ENCODE peak calls at places on chromosomes 2 and 18, in six cellular contexts. F, C, O, E, J and V are unnamed samples.

GRCh38 chr2:49928541-49928940 is 774.2 kb upstream of the FSHR start:
- DNase-seq in F (no peak), C (no peak), O (no peak), E (no peak), J (no peak), V (no peak)

GRCh38 chr2:168136392-168136977 is 110.9 kb downstream of the STK39 start:
- DNase-seq in F (no peak), C (no peak), O (no peak), E (no peak), J (no peak), V (no peak)

GRCh38 chr2:25165992-25166618 is 2.3 kb downstream of the POMC start:
- DNase-seq in F (peak; percentile 13), C (no peak), O (no peak), E (peak; percentile 45), J (no peak), V (no peak)

GRCh38 chr2:190648289-190649034 is 421 bp upstream of the NAB1 start:
- DNase-seq in F (peak; percentile 85), C (peak; percentile 79), O (peak; percentile 94), E (peak; percentile 82), J (peak; percentile 66), V (peak; percentile 96)

GRCh38 chr18:73891572-73892421 is 255.8 kb downstream of the FBXO15 start:
- DNase-seq in F (no peak), C (no peak), O (no peak), E (no peak), J (no peak), V (no peak)

GRCh38 chr2:136248242-136248641 is 130.3 kb upstream of the CXCR4 start:
- DNase-seq in F (no peak), C (peak; percentile 68), O (no peak), E (no peak), J (no peak), V (no peak)

GRCh38 chr2:20425884-20426283 is 21.0 kb upstream of the RHOB start:
- DNase-seq in F (no peak), C (no peak), O (no peak), E (no peak), J (no peak), V (no peak)

GRCh38 chr2:144183744-144184143 is 336.2 kb downstream of the ZEB2 start:
- DNase-seq in F (no peak), C (no peak), O (no peak), E (no peak), J (peak; percentile 17), V (no peak)

GRCh38 chr2:2566396-2567323 is 235.6 kb upstream of the MYT1L start:
- DNase-seq in F (no peak), C (no peak), O (no peak), E (no peak), J (no peak), V (no peak)

GRCh38 chr2:171688129-171688465 is 828 bp downstream of the DYNC1I2 start:
- DNase-seq in F (peak; percentile 27), C (no peak), O (no peak), E (no peak), J (no peak), V (no peak)

GRCh38 chr2:165648826-165649225 is 145.2 kb downstream of the GALNT3 start:
- DNase-seq in F (peak; percentile 64), C (no peak), O (no peak), E (no peak), J (no peak), V (no peak)

GRCh38 chr2:234544659-234545611 is 48.1 kb upstream of the ARL4C start:
- DNase-seq in F (peak; percentile 80), C (peak; percentile 43), O (peak; percentile 65), E (peak; percentile 83), J (peak; percentile 24), V (peak; percentile 82)

GRCh38 chr2:199940373-199940772 is 14.9 kb downstream of the TYW5 start:
- DNase-seq in F (no peak), C (no peak), O (no peak), E (no peak), J (no peak), V (no peak)

GRCh38 chr2:212227755-212228154 is 310.8 kb downstream of the ERBB4 start:
- DNase-seq in F (no peak), C (peak; percentile 92), O (peak; percentile 8), E (peak; percentile 44), J (peak; percentile 32), V (peak; percentile 51)

GRCh38 chr18:12036201-12036751 is 55.0 kb downstream of the IMPA2 start:
- DNase-seq in F (no peak), C (no peak), O (no peak), E (no peak), J (peak; percentile 11), V (no peak)

GRCh38 chr2:28089486-28089885 is 199.0 kb downstream of the BABAM2 start:
- DNase-seq in F (no peak), C (no peak), O (no peak), E (no peak), J (no peak), V (no peak)
- H3K4me3 ChIP-seq in F (no peak overlapping the region), C (no peak overlapping the region), O (no peak overlapping the region), E (no peak overlapping the region), J (no peak overlapping the region), V (no peak overlapping the region)

GRCh38 chr2:219973136-219973535 is 345.7 kb downstream of the SLC4A3 start:
- DNase-seq in F (no peak), C (no peak), O (no peak), E (no peak), J (no peak), V (no peak)

GRCh38 chr2:219968685-219969345 is 341.4 kb downstream of the SLC4A3 start:
- DNase-seq in F (no peak), C (no peak), O (no peak), E (peak; percentile 86), J (peak; percentile 56), V (no peak)

GRCh38 chr2:219965287-219965870 is 337.9 kb downstream of the SLC4A3 start:
- DNase-seq in F (no peak), C (no peak), O (no peak), E (no peak), J (peak; percentile 28), V (no peak)

DNA sequence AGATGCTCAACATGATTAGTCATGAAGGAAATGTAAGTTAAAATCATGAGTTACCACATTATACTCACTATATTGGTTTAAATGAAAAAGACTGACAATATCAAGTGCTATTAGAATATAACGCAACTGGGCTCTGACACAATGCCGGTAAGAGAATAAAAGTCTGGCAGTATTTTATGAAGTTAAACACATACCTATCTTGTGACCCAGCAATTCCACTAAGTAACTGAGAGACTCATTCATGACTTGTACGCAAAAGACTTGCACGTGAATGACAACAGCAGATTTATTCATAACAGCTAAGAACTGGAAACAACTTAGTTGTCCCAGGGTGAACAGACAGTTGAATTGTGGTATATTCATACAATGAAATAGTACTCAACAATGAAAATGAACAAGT is 342.1 kb downstream of the SLC4A3 start:
- DNase-seq in F (no peak), C (no peak), O (no peak), E (no peak), J (no peak), V (no peak)
- H3K4me3 ChIP-seq in F (no peak overlapping the region), C (no peak overlapping the region), O (no peak overlapping the region), E (no peak overlapping the region), J (no peak overlapping the region), V (no peak overlapping the region)

GRCh38 chr2:23387221-23387550 is 2.2 kb downstream of the KLHL29 start:
- DNase-seq in F (no peak), C (no peak), O (no peak), E (no peak), J (no peak), V (no peak)
- H3K4me3 ChIP-seq in F (peak overlapping the region; percentile 44), C (peak overlapping the region; percentile 59), O (peak overlapping the region; percentile 59), E (peak overlapping the region; percentile 83), J (peak overlapping the region; percentile 73), V (peak overlapping the region; percentile 92)

GRCh38 chr2:236570081-236570979 is 705 bp downstream of the ACKR3 start:
- DNase-seq in F (no peak), C (no peak), O (no peak), E (no peak), J (no peak), V (no peak)
- H3K4me3 ChIP-seq in F (peak overlapping the region; percentile 9), C (peak overlapping the region; percentile 58), O (peak overlapping the region; percentile 73), E (peak overlapping the region; percentile 58), J (peak overlapping the region; percentile 74), V (peak overlapping the region; percentile 67)

GRCh38 chr18:31040982-31041345 is 1.6 kb downstream of the DSC3 start:
- DNase-seq in F (peak; percentile 18), C (no peak), O (no peak), E (no peak), J (no peak), V (no peak)

GRCh38 chr18:31042068-31042390 is 513 bp downstream of the DSC3 start:
- DNase-seq in F (peak; percentile 19), C (no peak), O (no peak), E (no peak), J (no peak), V (no peak)

GRCh38 chr18:31039426-31039825 is 3.1 kb downstream of the DSC3 start:
- DNase-seq in F (no peak), C (no peak), O (no peak), E (no peak), J (no peak), V (no peak)

GRCh38 chr18:31042391-31043181 is at the start of gene DSC3:
- DNase-seq in F (peak; percentile 35), C (no peak), O (no peak), E (no peak), J (peak; percentile 53), V (peak; percentile 45)

DNA sequence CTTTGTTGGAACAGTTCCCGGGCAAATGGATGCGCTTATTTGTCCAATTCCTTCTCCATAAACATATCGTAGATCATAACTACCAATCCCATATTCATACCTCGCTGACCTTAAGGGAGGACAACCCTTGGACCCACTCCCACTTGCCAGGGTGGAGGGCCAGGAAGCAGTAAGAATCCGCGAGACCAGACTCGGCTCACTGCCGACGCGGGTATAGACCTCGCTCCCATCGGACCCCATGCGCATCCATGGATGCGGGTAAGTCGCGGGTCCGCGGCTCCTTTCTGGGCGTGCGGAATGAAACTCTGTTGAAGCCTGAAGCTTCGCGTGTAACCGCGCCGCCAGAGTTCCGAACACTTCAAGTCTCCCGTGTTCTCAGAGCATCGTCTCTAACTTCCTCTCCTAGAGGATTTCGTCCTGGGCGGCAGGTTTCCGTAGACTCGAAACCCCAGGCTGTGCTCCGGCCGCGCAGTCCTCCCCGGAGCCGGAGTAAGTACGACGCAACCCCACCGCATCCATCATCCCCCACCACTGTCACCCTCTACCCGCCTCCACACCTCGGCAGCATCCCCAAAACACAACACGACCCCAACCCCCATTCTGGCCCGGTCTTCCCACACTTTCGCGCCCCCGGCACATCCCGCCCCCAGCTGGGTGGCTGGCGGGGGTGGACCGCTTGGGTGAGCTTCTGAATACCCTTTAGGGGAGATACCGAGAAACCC is 1.0 kb downstream of the DSC3 start:
- DNase-seq in F (peak; percentile 40), C (no peak), O (no peak), E (no peak), J (no peak), V (peak; percentile 41)
- H3K4me3 ChIP-seq in F (peak overlapping the region; percentile 34), C (peak overlapping the region; percentile 63), O (peak overlapping the region; percentile 31), E (no peak overlapping the region), J (peak overlapping the region; percentile 70), V (no peak overlapping the region)

DNA sequence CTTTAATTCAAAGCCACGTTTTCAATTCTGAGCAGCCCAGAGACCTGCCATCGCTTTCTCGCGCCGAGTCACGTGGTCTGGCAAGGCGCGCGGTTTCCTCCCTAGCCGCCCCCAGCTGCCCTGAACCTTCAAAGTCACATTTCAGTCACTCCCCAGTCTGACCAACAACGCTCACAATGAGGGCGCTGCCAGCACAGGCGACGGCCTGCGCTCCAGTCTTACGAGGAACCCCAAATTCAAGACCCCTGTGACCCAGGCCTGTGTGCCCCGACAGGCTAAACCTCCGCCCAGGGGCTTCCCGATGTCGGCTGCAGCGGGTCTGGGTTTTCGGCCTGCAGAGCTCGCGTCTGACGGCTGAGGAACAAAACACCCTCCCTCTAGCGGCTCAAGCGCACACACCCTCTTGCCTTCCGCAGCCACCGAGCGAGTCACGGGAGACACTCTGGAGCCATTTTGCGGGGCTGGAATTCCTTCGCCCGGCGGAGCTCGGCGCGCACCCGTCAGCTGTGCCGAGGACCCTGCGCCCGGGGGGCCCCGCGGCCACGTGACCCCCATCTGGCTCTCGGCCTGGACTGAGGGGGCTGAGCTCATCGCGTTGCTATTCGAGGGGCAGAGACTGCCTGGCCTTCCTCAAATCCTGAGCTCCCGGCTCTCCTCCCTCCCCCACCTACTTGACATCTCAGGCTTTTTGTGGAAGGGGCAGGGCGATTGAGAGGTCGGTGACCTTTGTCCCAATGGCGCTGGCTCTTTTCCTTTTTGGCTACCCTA is 69.9 kb upstream of the ITGB6 start:
- DNase-seq in F (peak; percentile 97), C (peak; percentile 87), O (peak; percentile 93), E (peak; percentile 78), J (peak; percentile 80), V (peak; percentile 92)
- H3K4me3 ChIP-seq in F (peak overlapping the region; percentile 26), C (peak overlapping the region; percentile 46), O (peak overlapping the region; percentile 55), E (peak overlapping the region; percentile 52), J (peak overlapping the region; percentile 69), V (peak overlapping the region; percentile 29)